ENCODE peak calls at places on chromosomes 3 and 15, in eight cellular contexts. I is cardiac muscle cell, D is osteoblast, N is fibroblast of lung, W is neural progenitor cell, K is body of pancreas, H is BJ, M is AG04450. F is an unnamed sample.

GRCh38 chr3:115667175-115668065 is 44.1 kb downstream of the GAP43 start:
- DNase-seq in I (no peak), N (peak), W (peak), M (no peak), D (peak), K (no peak), H (no peak), F (no peak)

GRCh38 chr3:66394261-66395249 is 106.3 kb downstream of the LRIG1 start:
- DNase-seq in H (no peak), M (no peak), W (no peak), N (peak), D (peak), K (peak), I (no peak), F (no peak)

GRCh38 chr15:63939531-63940130 is 105.9 kb upstream of the HERC1 start:
- DNase-seq in D (peak), N (peak), I (no peak), M (peak), W (no peak), H (peak), K (peak), F (no peak)

GRCh38 chr3:28347374-28348285 is 891 bp upstream of the ZCWPW2 start:
- DNase-seq in D (no peak), K (no peak), I (no peak), N (peak), W (peak), H (peak), M (no peak), F (no peak)

GRCh38 chr15:71288348-71288955 is 173.2 kb downstream of the THSD4 start:
- DNase-seq in M (no peak), N (peak), H (no peak), D (no peak), K (no peak), I (no peak), W (no peak), F (no peak)

GRCh38 chr3:190338717-190339116 is 16.5 kb upstream of the CLDN1 start:
- DNase-seq in W (no peak), I (peak), H (no peak), N (peak), M (no peak), K (peak), D (no peak), F (no peak)

GRCh38 chr3:194313642-194314430 is 37.3 kb downstream of the CPN2 start:
- DNase-seq in W (peak), D (peak), K (peak), I (no peak), M (no peak), N (peak), H (no peak), F (no peak)

GRCh38 chr3:15638193-15638890 is 36.8 kb downstream of the BTD start:
- DNase-seq in I (no peak), K (no peak), N (peak), D (peak), M (no peak), W (no peak), H (no peak), F (no peak)

GRCh38 chr3:60633644-60634043 is 617.6 kb downstream of the FHIT start:
- DNase-seq in I (peak), W (no peak), K (no peak), N (no peak), D (peak), H (no peak), M (no peak), F (no peak)

GRCh38 chr15:34708422-34708821 is 46.4 kb downstream of the GJD2 start:
- DNase-seq in W (peak), K (no peak), D (no peak), M (peak), N (peak), I (peak), H (no peak), F (no peak)

GRCh38 chr15:80836991-80837390 is 57.8 kb downstream of the CEMIP start:
- DNase-seq in N (peak), I (no peak), D (peak), H (no peak), M (no peak), K (no peak), W (no peak), F (no peak)

GRCh38 chr15:60916674-60917468 is 312.2 kb downstream of the RORA start:
- DNase-seq in K (peak), W (peak), I (peak), D (no peak), H (peak), M (peak), N (peak), F (peak)

GRCh38 chr15:75902129-75902557 is 1.5 kb upstream of the FBXO22 start:
- DNase-seq in H (no peak), K (peak), N (no peak), W (peak), I (peak), M (no peak), D (no peak), F (no peak)

GRCh38 chr3:132834327-132834726 is 112.1 kb upstream of the NPHP3 start:
- DNase-seq in I (no peak), M (no peak), K (no peak), N (no peak), D (no peak), H (no peak), W (no peak), F (no peak)

GRCh38 chr15:90367578-90367977 is 15.5 kb downstream of the ZNF774 start:
- DNase-seq in I (no peak), D (no peak), M (no peak), N (peak), W (no peak), K (no peak), H (no peak), F (no peak)

GRCh38 chr15:66912001-66912400 is 153.4 kb upstream of the SMAD3 start:
- DNase-seq in W (no peak), M (no peak), I (no peak), N (no peak), D (no peak), K (no peak), H (no peak), F (no peak)

GRCh38 chr3:15331606-15332404 is 581 bp downstream of the SH3BP5 start:
- DNase-seq in I (no peak), D (peak), W (peak), K (peak), N (peak), M (no peak), H (no peak), F (peak)

GRCh38 chr3:12221663-12222062 is 63.0 kb upstream of the TIMP4 start:
- DNase-seq in M (no peak), K (no peak), I (no peak), D (no peak), N (no peak), W (no peak), H (no peak), F (no peak)

GRCh38 chr3:10570196-10570946 is 65.0 kb upstream of the ATP2B2 start:
- DNase-seq in D (no peak), H (no peak), N (peak), M (no peak), W (no peak), I (no peak), K (peak), F (no peak)

GRCh38 chr15:78263907-78264303 is 457 bp upstream of the DNAJA4 start:
- DNase-seq in D (no peak), W (no peak), K (no peak), H (no peak), M (no peak), N (no peak), I (no peak), F (no peak)
- H3K4me3 ChIP-seq in D (peak), W (no peak), K (no peak), H (no peak), M (no peak), N (no peak), I (no peak), F (peak)

GRCh38 chr3:136576279-136577009 is 175.7 kb downstream of the STAG1 start:
- DNase-seq in H (no peak), M (no peak), W (no peak), N (no peak), K (no peak), I (no peak), D (no peak), F (no peak)
- TF ChIP-seq CTCF in H (no peak), M (no peak), W (no peak), N (no peak), K (no peak), I (no peak), D (no peak), F (no peak)

DNA sequence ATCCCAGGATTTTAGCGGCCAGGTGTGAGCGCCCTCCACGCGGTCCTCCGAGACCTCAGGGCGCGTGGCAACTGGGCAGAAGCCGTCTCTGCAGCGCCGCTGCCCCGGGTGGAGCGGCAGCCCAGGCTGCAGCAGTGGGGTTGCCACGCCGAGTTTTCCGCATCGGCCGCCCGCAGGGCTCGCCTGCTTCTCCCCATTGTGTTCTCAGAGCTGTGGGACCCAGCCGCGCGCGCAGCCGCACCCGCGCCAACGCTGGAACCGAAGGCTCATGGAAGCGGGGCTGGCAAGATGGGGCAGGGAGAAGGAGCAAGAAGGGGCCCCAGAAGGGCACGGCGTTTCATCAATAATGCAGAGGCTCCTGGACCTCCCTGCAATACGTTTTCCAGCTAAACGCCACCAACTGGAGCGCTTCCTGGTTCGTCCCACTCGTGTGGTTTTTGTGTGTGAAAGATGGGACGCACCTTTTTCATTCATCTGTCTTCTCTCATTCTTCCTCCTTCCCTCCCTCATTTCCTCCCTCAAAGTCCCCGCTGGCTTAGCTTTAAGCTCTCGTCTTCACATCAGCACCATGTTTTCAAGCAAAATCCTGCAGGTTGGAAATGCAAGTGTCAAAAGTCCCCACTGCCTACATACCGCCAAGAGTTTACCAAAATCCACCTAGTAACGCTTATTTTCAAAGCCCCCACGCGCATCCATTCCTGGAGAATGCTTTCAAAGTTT is 1.2 kb downstream of the ROBO1 start:
- DNase-seq in M (no peak), D (no peak), N (peak), H (no peak), K (no peak), W (peak), I (peak), F (no peak)
- H3K4me3 ChIP-seq in M (no peak), D (no peak), N (no peak), H (no peak), K (no peak), W (peak), I (peak), F (no peak)

GRCh38 chr3:152973575-152973974 is 138.6 kb downstream of the P2RY1 start:
- DNase-seq in N (no peak), K (no peak), I (no peak), H (no peak), D (no peak), M (no peak), W (no peak), F (no peak)

GRCh38 chr3:152976232-152976631 is 141.3 kb downstream of the P2RY1 start:
- DNase-seq in W (no peak), N (no peak), M (no peak), I (no peak), D (no peak), K (no peak), H (no peak), F (no peak)

GRCh38 chr3:152977356-152977755 is 142.4 kb downstream of the P2RY1 start:
- DNase-seq in M (no peak), H (no peak), I (no peak), N (no peak), W (no peak), K (no peak), D (no peak), F (no peak)

GRCh38 chr3:152978152-152978551 is 143.2 kb downstream of the P2RY1 start:
- DNase-seq in I (no peak), K (no peak), N (no peak), H (no peak), D (no peak), W (no peak), M (no peak), F (no peak)
- TF ChIP-seq CTCF in I (no peak), K (no peak), N (no peak), H (no peak), D (no peak), W (no peak), M (no peak), F (no peak)

DNA sequence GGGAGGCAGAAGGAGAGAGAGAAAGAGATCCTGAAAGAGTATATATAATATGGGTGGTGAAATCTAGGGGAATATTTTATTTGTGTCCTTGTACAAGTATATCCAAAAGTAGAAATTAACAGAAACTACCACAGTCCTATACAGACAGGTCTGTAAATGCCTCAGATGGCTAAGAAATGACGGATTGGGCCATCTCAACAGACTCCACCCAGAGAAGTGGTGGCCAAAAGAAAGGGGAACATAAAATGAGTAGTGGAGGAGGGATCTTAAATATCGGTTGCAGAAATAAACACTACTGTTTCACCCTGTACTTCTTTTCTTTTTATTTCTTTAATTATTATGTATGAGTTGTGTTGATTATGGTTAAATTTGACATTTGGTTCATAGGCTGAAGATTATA is 47.7 kb downstream of the CCR3 start:
- DNase-seq in I (no peak), H (no peak), K (no peak), N (no peak), D (no peak), M (no peak), W (no peak), F (no peak)
- H3K4me3 ChIP-seq in I (no peak), H (no peak), K (no peak), N (no peak), D (no peak), M (no peak), W (no peak), F (no peak)

DNA sequence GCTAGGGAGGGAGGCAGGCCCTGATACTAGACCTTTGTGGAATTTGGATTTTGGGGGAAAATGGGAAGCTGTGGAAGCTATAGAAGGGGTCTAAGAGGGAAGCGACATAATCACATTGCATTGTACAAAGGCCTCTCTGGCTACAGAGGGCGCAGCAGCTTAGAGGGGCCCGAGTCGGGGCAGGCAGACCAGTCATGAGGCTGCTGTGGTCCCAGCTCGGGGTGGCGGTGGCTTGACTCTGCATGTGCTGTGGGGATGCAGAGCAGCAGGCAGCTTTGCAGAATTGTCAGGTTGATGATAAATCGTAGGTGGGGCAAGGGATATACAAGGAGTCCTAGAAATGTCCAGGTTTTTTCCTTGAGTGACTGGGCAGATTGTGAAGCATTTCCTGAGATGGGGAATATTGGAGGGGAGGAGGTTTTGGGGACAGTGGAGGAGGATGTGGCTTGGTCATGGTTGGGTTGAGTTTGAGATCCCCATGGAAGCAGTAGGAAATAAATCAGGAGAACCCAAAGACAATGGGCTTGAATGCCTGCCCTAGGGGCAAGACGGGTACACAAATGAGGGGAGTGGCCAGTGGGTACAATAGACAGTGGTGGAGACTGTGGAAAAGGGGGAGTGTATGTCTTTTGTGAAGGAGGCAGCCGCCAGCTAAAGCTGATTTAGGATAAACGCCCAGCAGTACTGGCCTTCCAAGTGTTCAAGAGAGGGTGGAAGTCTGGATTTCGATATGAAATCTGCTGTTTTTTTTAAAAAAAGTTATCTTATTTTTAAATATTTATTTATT is 94.1 kb downstream of the HMG20A start:
- DNase-seq in H (no peak), M (no peak), W (peak), I (no peak), D (no peak), N (no peak), K (no peak), F (no peak)
- TF ChIP-seq CTCF in H (no peak), M (no peak), W (peak), I (no peak), D (no peak), N (no peak), K (no peak), F (no peak)

GRCh38 chr3:180678231-180678630 is 1.1 kb downstream of the CCDC39 start:
- DNase-seq in H (no peak), I (no peak), W (no peak), K (no peak), M (no peak), N (no peak), D (no peak), F (no peak)

GRCh38 chr3:180683816-180684215 is 4.5 kb upstream of the CCDC39 start:
- DNase-seq in N (no peak), K (no peak), D (no peak), M (no peak), W (no peak), H (no peak), I (no peak), F (no peak)

GRCh38 chr3:180684807-180685206 is 5.5 kb upstream of the CCDC39 start:
- DNase-seq in K (no peak), N (no peak), H (no peak), M (no peak), I (no peak), W (peak), D (no peak), F (no peak)

GRCh38 chr3:180679178-180680096 is at the start of gene CCDC39:
- DNase-seq in D (peak), M (peak), I (peak), H (peak), N (peak), W (peak), K (peak), F (peak)

GRCh38 chr3:180680097-180680430 is 775 bp upstream of the CCDC39 start:
- DNase-seq in D (no peak), N (no peak), W (peak), K (peak), H (no peak), I (peak), M (no peak), F (no peak)
- H3K4me3 ChIP-seq in D (peak), N (peak), W (peak), K (peak), H (peak), I (peak), M (peak), F (peak)

F was measured in GM06990.